ENCODE peak calls at places on chromosomes 7 and 10, in four cellular contexts. X is AG04450, I is aorta, S is SK-N-SH. O is an unnamed sample.

GRCh38 chr7:88522771-88523316 is 216.2 kb upstream of the STEAP4 start:
- DNase-seq in X (no peak), I (no peak), S (no peak), O (no peak)

GRCh38 chr10:10911471-10911921 is 106.2 kb upstream of the CELF2 start:
- DNase-seq in X (peak; percentile 90), I (peak; percentile 88), S (no peak), O (peak; percentile 76)

GRCh38 chr7:130845581-130846085 is 111.6 kb upstream of the KLF14 start:
- DNase-seq in X (peak; percentile 56), I (no peak), S (no peak), O (peak; percentile 82)

GRCh38 chr7:155190608-155191536 is 106.8 kb upstream of the INSIG1 start:
- DNase-seq in X (no peak), I (no peak), S (peak; percentile 94), O (no peak)

GRCh38 chr7:16657656-16658279 is 11.8 kb downstream of the BZW2 start:
- DNase-seq in X (peak; percentile 85), I (no peak), S (no peak), O (no peak)

GRCh38 chr7:471866-472639 is 47.6 kb downstream of the PDGFA start:
- DNase-seq in X (peak; percentile 95), I (peak; percentile 96), S (no peak), O (no peak)

GRCh38 chr7:151838072-151838471 is 38.8 kb downstream of the PRKAG2 start:
- DNase-seq in X (no peak), I (no peak), S (no peak), O (no peak)

GRCh38 chr10:25556457-25556856 is 377.6 kb upstream of the MYO3A start:
- DNase-seq in X (no peak), I (no peak), S (no peak), O (peak; percentile 53)

GRCh38 chr10:34433241-34434076 is 381.6 kb downstream of the PARD3 start:
- DNase-seq in X (no peak), I (no peak), S (no peak), O (no peak)

GRCh38 chr7:99440195-99440594 is 1.5 kb downstream of the CPSF4 start:
- DNase-seq in X (no peak), I (no peak), S (no peak), O (no peak)

DNA sequence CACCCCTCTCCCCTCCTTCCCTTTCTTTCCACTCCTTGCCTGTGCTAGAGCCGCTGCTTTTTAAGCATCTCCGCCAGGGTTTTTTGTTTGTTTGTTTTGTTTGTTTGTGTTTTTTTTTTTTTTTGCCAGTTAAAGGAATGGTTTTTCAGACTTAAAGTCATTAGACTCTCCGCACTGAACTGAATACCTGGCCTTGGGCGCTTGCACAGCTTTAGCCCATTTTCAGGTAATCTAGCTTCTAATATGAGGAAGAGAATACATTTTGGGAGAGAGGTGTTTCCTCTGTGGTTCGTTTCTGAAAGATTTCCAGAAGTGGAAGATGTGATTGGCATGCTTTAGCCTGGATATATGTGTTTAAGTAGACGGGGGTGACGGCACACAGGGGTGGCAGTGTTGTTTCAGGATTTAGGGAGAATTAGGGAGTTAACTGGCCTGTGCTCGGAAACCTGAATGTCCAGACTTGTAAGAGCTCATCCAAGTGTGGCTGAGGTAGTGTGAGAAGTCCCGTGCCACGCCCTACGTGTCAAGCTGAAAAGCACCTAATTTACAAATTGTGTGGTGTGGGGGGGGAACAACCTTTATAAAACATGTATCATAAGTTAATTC is 933 bp downstream of the RALA start:
- DNase-seq in X (no peak), I (no peak), S (peak; percentile 43), O (no peak)
- H3K27ac ChIP-seq in X (no peak overlapping the region), I (no peak overlapping the region), S (peak overlapping the region; percentile 93), O (peak overlapping the region; percentile 93)

DNA sequence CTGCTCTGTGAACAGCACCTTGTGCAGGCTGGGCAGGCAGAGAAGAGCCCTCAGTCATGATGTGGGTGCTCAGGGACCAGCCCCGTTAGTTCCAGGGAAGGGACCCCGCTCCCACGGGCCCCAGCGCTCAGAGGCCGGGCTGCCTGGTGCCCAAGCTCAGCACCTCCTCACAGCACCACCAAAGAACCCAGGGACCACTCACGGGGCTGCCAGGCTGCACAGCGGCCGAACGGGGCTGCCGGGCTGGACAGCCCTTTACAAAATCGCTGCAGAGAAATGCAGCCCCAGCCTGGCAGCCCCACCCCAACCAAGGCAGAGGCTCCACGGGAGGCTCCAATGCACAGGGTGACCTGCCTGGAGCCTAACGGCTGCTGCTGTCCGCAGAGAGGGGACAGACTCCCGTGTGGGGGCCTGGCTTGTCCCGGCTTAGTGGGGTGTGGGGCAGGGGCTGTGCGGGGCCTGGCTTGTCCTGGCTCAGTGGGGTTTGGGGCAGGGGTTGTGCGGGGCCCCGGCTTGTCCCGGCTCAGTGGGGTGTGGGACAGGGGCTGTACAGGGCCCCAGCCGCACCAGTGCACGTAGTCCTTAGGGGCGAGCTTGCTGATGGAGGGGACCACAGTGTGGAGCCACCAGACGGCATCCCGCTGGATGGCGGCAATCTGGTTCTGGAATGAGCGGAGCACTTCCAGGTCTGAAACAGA is 9.2 kb downstream of the INTS1 start:
- DNase-seq in X (no peak), I (no peak), S (no peak), O (no peak)
- H3K27ac ChIP-seq in X (no peak overlapping the region), I (no peak overlapping the region), S (no peak overlapping the region), O (no peak overlapping the region)

DNA sequence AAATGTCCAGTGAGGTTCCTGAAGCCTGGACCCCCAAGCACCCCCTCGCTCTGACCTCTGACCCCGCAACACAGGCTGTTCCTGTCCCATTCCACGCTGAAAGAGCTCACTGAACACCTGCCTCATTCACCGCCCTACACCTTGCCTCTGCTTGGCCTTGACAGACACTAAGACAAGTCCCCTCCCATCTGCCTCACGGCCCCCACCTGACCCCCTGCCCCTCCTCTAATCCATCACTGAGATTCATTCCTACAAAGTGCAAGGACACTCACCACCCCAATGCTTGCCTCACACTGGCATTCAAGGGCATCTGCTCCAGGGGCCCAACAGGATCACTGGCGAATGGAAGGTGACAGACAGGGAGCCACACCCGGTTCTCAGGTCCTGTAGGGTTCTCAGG is 68.1 kb upstream of the NANOS1 start:
- DNase-seq in X (no peak), I (no peak), S (no peak), O (no peak)
- H3K27ac ChIP-seq in X (no peak overlapping the region), I (no peak overlapping the region), S (no peak overlapping the region), O (no peak overlapping the region)

GRCh38 chr10:103147645-103148044 is 45.4 kb downstream of the NT5C2 start:
- DNase-seq in X (no peak), I (no peak), S (no peak), O (no peak)

GRCh38 chr10:103141950-103142349 is 51.1 kb downstream of the NT5C2 start:
- DNase-seq in X (no peak), I (no peak), S (no peak), O (no peak)

GRCh38 chr10:103144086-103144485 is 49.0 kb downstream of the NT5C2 start:
- DNase-seq in X (no peak), I (no peak), S (no peak), O (no peak)

GRCh38 chr10:103145860-103146466 is 47.1 kb downstream of the NT5C2 start:
- DNase-seq in X (peak; percentile 67), I (peak; percentile 72), S (peak; percentile 21), O (no peak)

GRCh38 chr10:103145046-103145445 is 48.0 kb downstream of the NT5C2 start:
- DNase-seq in X (peak; percentile 60), I (no peak), S (no peak), O (no peak)
- H3K27ac ChIP-seq in X (peak overlapping the region; percentile 42), I (no peak overlapping the region), S (peak overlapping the region; percentile 59), O (no peak overlapping the region)

DNA sequence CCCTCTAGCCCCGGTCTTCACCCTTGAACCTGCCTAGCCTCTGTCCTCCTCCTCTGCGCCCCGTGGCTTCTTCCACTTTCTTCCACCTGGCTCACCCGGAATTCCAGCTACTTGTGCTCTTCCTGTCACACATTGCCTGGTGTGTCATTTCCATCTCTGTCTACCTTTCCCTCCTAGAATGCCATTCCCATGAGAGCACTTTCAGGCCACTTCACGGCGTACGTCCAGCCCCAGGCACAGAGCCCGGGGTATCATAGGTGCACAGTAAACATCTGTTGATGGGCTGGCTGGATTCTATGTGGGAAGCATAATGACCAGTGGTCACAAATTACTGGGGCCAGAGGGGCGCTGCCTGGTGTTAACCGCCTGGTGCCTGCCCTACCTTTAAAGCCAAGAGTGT is 161.3 kb downstream of the CUX1 start:
- DNase-seq in X (no peak), I (no peak), S (no peak), O (no peak)
- H3K27ac ChIP-seq in X (no peak overlapping the region), I (no peak overlapping the region), S (no peak overlapping the region), O (no peak overlapping the region)

GRCh38 chr7:47538846-47539311 is 43.0 kb downstream of the TNS3 start:
- DNase-seq in X (no peak), I (no peak), S (no peak), O (no peak)
- H3K27ac ChIP-seq in X (no peak overlapping the region), I (no peak overlapping the region), S (no peak overlapping the region), O (no peak overlapping the region)

GRCh38 chr10:70976063-70976462 is 87.7 kb upstream of the PCBD1 start:
- DNase-seq in X (no peak), I (no peak), S (no peak), O (no peak)
- H3K27ac ChIP-seq in X (no peak overlapping the region), I (no peak overlapping the region), S (no peak overlapping the region), O (no peak overlapping the region)

GRCh38 chr7:28181921-28182517 is 1.4 kb upstream of the JAZF1 start:
- DNase-seq in X (no peak), I (no peak), S (no peak), O (no peak)
- H3K27ac ChIP-seq in X (no peak overlapping the region), I (no peak overlapping the region), S (no peak overlapping the region), O (no peak overlapping the region)

GRCh38 chr7:140640060-140640611 is 477 bp downstream of the DENND2A start:
- DNase-seq in X (no peak), I (peak; percentile 64), S (peak; percentile 91), O (no peak)

GRCh38 chr7:140640727-140641531 is at the start of gene DENND2A:
- DNase-seq in X (peak; percentile 69), I (peak; percentile 76), S (peak; percentile 99), O (no peak)

GRCh38 chr7:140645166-140645565 is 4.6 kb upstream of the DENND2A start:
- DNase-seq in X (no peak), I (no peak), S (peak; percentile 54), O (no peak)

GRCh38 chr7:140641532-140642191 is 1.0 kb upstream of the DENND2A start:
- DNase-seq in X (no peak), I (peak; percentile 17), S (no peak), O (no peak)

GRCh38 chr7:140643416-140643815 is 2.8 kb upstream of the DENND2A start:
- DNase-seq in X (no peak), I (no peak), S (no peak), O (no peak)
- H3K27ac ChIP-seq in X (no peak overlapping the region), I (no peak overlapping the region), S (no peak overlapping the region), O (no peak overlapping the region)

GRCh38 chr10:73989594-73990142 is 8.2 kb upstream of the VCL start:
- DNase-seq in X (no peak), I (no peak), S (no peak), O (no peak)

GRCh38 chr10:73995035-73995358 is 2.9 kb upstream of the VCL start:
- DNase-seq in X (no peak), I (no peak), S (no peak), O (no peak)

GRCh38 chr10:73991203-73991602 is 6.7 kb upstream of the VCL start:
- DNase-seq in X (no peak), I (no peak), S (no peak), O (no peak)

GRCh38 chr10:73992899-73993788 is 4.8 kb upstream of the VCL start:
- DNase-seq in X (no peak), I (no peak), S (no peak), O (no peak)

GRCh38 chr10:73991846-73992245 is 6.1 kb upstream of the VCL start:
- DNase-seq in X (no peak), I (peak; percentile 68), S (no peak), O (no peak)
- H3K27ac ChIP-seq in X (no peak overlapping the region), I (no peak overlapping the region), S (no peak overlapping the region), O (no peak overlapping the region)